ENCODE peak calls at places on chromosomes 3 and 15, in five cellular contexts. One of them, this sample, is unnamed.

GRCh38 chr15:72229076-72229946 is 1.7 kb downstream of the PKM start:
- DNase-seq in NCI-H345: no peak
- DNase-seq in iPS-NIHi11: no peak
- DNase-seq in iris pigment epithelial cell: peak
- DNase-seq in T-helper 2 cell: peak
- DNase-seq in this sample: no peak

GRCh38 chr3:124276163-124276862 is 284.4 kb upstream of the ROPN1 start:
- DNase-seq in NCI-H345: no peak
- DNase-seq in iris pigment epithelial cell: no peak
- DNase-seq in iPS-NIHi11: no peak
- DNase-seq in T-helper 2 cell: no peak
- DNase-seq in this sample: no peak

GRCh38 chr15:40471778-40472130 is 970 bp downstream of the CHST14 start:
- DNase-seq in T-helper 2 cell: no peak
- DNase-seq in NCI-H345: no peak
- DNase-seq in iPS-NIHi11: peak
- DNase-seq in iris pigment epithelial cell: no peak
- DNase-seq in this sample: peak

GRCh38 chr15:38304486-38304885 is 51.9 kb downstream of the SPRED1 start:
- DNase-seq in iris pigment epithelial cell: no peak
- DNase-seq in NCI-H345: no peak
- DNase-seq in T-helper 2 cell: no peak
- DNase-seq in iPS-NIHi11: no peak
- DNase-seq in this sample: no peak

GRCh38 chr15:81498314-81498713 is 124.3 kb upstream of the TMC3 start:
- DNase-seq in iris pigment epithelial cell: no peak
- DNase-seq in iPS-NIHi11: no peak
- DNase-seq in NCI-H345: no peak
- DNase-seq in T-helper 2 cell: no peak
- DNase-seq in this sample: no peak

GRCh38 chr3:111236833-111237713 is 165.5 kb downstream of the NECTIN3 start:
- DNase-seq in T-helper 2 cell: no peak
- DNase-seq in iris pigment epithelial cell: peak
- DNase-seq in NCI-H345: no peak
- DNase-seq in iPS-NIHi11: no peak
- DNase-seq in this sample: no peak

GRCh38 chr15:31301687-31301990 is 25.0 kb upstream of the KLF13 start:
- DNase-seq in iris pigment epithelial cell: no peak
- DNase-seq in T-helper 2 cell: no peak
- DNase-seq in iPS-NIHi11: no peak
- DNase-seq in NCI-H345: no peak
- DNase-seq in this sample: no peak

GRCh38 chr3:123064914-123065313 is 1.9 kb upstream of the PDIA5 start:
- DNase-seq in iPS-NIHi11: no peak
- DNase-seq in NCI-H345: no peak
- DNase-seq in T-helper 2 cell: no peak
- DNase-seq in iris pigment epithelial cell: no peak
- DNase-seq in this sample: no peak

GRCh38 chr3:30567139-30567753 is 39.2 kb upstream of the TGFBR2 start:
- DNase-seq in T-helper 2 cell: no peak
- DNase-seq in iris pigment epithelial cell: no peak
- DNase-seq in iPS-NIHi11: no peak
- DNase-seq in NCI-H345: no peak
- DNase-seq in this sample: no peak

GRCh38 chr3:15948403-15948802 is 150.6 kb upstream of the ANKRD28 start:
- DNase-seq in iPS-NIHi11: no peak
- DNase-seq in NCI-H345: no peak
- DNase-seq in iris pigment epithelial cell: no peak
- DNase-seq in T-helper 2 cell: no peak
- DNase-seq in this sample: no peak

GRCh38 chr15:72970965-72971746 is 81.1 kb upstream of the NEO1 start:
- DNase-seq in iPS-NIHi11: no peak
- DNase-seq in iris pigment epithelial cell: peak
- DNase-seq in NCI-H345: no peak
- DNase-seq in T-helper 2 cell: no peak
- DNase-seq in this sample: no peak

GRCh38 chr3:106440672-106441071 is 571.9 kb upstream of the CBLB start:
- DNase-seq in T-helper 2 cell: no peak
- DNase-seq in NCI-H345: no peak
- DNase-seq in iris pigment epithelial cell: no peak
- DNase-seq in iPS-NIHi11: no peak
- DNase-seq in this sample: no peak

GRCh38 chr3:24128195-24129005 is 183.3 kb downstream of the NR1D2 start:
- DNase-seq in iris pigment epithelial cell: peak
- DNase-seq in T-helper 2 cell: no peak
- DNase-seq in iPS-NIHi11: no peak
- DNase-seq in NCI-H345: peak
- DNase-seq in this sample: no peak

GRCh38 chr3:69463546-69463945 is 77.7 kb upstream of the FRMD4B start:
- DNase-seq in iris pigment epithelial cell: no peak
- DNase-seq in NCI-H345: no peak
- DNase-seq in T-helper 2 cell: no peak
- DNase-seq in iPS-NIHi11: no peak
- DNase-seq in this sample: no peak

GRCh38 chr3:39362177-39362576 is 21.0 kb upstream of the SLC25A38 start:
- DNase-seq in iris pigment epithelial cell: no peak
- DNase-seq in NCI-H345: no peak
- DNase-seq in iPS-NIHi11: no peak
- DNase-seq in T-helper 2 cell: no peak
- DNase-seq in this sample: no peak

GRCh38 chr3:52052831-52053306 is 3.5 kb downstream of the DUSP7 start:
- DNase-seq in NCI-H345: no peak
- DNase-seq in T-helper 2 cell: no peak
- DNase-seq in iPS-NIHi11: peak
- DNase-seq in iris pigment epithelial cell: peak
- DNase-seq in this sample: peak

GRCh38 chr15:79956354-79956939 is 14.5 kb downstream of the BCL2A1 start:
- DNase-seq in T-helper 2 cell: no peak
- DNase-seq in iris pigment epithelial cell: no peak
- DNase-seq in NCI-H345: no peak
- DNase-seq in iPS-NIHi11: no peak
- DNase-seq in this sample: no peak

GRCh38 chr3:72666444-72666755 is 181.8 kb downstream of the SHQ1 start:
- DNase-seq in NCI-H345: no peak
- DNase-seq in iris pigment epithelial cell: no peak
- DNase-seq in T-helper 2 cell: no peak
- DNase-seq in iPS-NIHi11: no peak
- DNase-seq in this sample: no peak

GRCh38 chr3:192207661-192208060 is 519.7 kb downstream of the FGF12 start:
- DNase-seq in iPS-NIHi11: no peak
- DNase-seq in T-helper 2 cell: no peak
- DNase-seq in iris pigment epithelial cell: no peak
- DNase-seq in NCI-H345: peak
- DNase-seq in this sample: no peak

GRCh38 chr3:140903196-140903595 is 38.4 kb upstream of the SLC25A36 start:
- DNase-seq in iPS-NIHi11: no peak
- DNase-seq in NCI-H345: no peak
- DNase-seq in iris pigment epithelial cell: no peak
- DNase-seq in T-helper 2 cell: no peak
- DNase-seq in this sample: no peak

GRCh38 chr3:175748087-175748732 is 889.1 kb downstream of the NAALADL2 start:
- DNase-seq in iPS-NIHi11: no peak
- DNase-seq in iris pigment epithelial cell: peak
- DNase-seq in NCI-H345: no peak
- DNase-seq in T-helper 2 cell: no peak
- DNase-seq in this sample: no peak

GRCh38 chr15:65056106-65056505 is 10.9 kb downstream of the SLC51B start:
- DNase-seq in T-helper 2 cell: no peak
- DNase-seq in iris pigment epithelial cell: no peak
- DNase-seq in iPS-NIHi11: no peak
- DNase-seq in NCI-H345: no peak
- DNase-seq in this sample: peak

GRCh38 chr3:134526319-134526718 is 40.5 kb downstream of the CEP63 start:
- DNase-seq in NCI-H345: no peak
- DNase-seq in iPS-NIHi11: no peak
- DNase-seq in T-helper 2 cell: no peak
- DNase-seq in iris pigment epithelial cell: peak
- DNase-seq in this sample: no peak